ENCODE peak calls at places on chromosomes 12 and 14, in four cellular contexts. V is tibial artery, E is tibial nerve, Q is epithelial cell of esophagus. X is an unnamed sample.

GRCh38 chr14:101071493-101071891 is 168.0 kb upstream of the RTL1 start:
- DNase-seq in V (no peak), E (peak), Q (no peak), X (peak)

GRCh38 chr12:59780605-59781135 is 184.8 kb downstream of the SLC16A7 start:
- DNase-seq in V (no peak), E (no peak), Q (peak), X (no peak)

GRCh38 chr14:37583358-37584210 is 11.5 kb downstream of the FOXA1 start:
- DNase-seq in E (no peak), Q (peak), V (no peak), X (no peak)

GRCh38 chr12:76621582-76622024 is 62.0 kb upstream of the OSBPL8 start:
- DNase-seq in V (peak), Q (peak), E (peak), X (peak)

GRCh38 chr12:9810721-9811120 is 16.6 kb upstream of the KLRF1 start:
- DNase-seq in V (no peak), Q (no peak), E (no peak), X (no peak)

GRCh38 chr14:101174522-101174838 is 271.0 kb upstream of the RTL1 start:
- DNase-seq in Q (no peak), V (no peak), E (no peak), X (no peak)

GRCh38 chr12:117334098-117334497 is 27.3 kb downstream of the NOS1 start:
- DNase-seq in E (no peak), Q (no peak), V (no peak), X (no peak)

GRCh38 chr14:60008042-60008441 is 83.7 kb upstream of the PCNX4 start:
- DNase-seq in E (no peak), V (no peak), Q (peak), X (no peak)

GRCh38 chr14:22520235-22520634 is 68.8 kb downstream of the DAD1 start:
- DNase-seq in E (no peak), Q (peak), V (no peak), X (no peak)

GRCh38 chr12:105729372-105729771 is 398.9 kb downstream of the C12orf75 start:
- DNase-seq in E (no peak), V (no peak), Q (no peak), X (no peak)

GRCh38 chr14:104856869-104857860 is 7.9 kb upstream of the CEP170B start:
- DNase-seq in E (no peak), V (peak), Q (no peak), X (no peak)

GRCh38 chr12:101875112-101875961 is 2.0 kb upstream of the DRAM1 start:
- DNase-seq in Q (no peak), V (no peak), E (no peak), X (no peak)

GRCh38 chr14:77151245-77151644 is 9.7 kb upstream of the ZDHHC22 start:
- DNase-seq in Q (peak), V (no peak), E (no peak), X (no peak)

GRCh38 chr14:94575730-94576585 is 5.3 kb upstream of the SERPINA5 start:
- DNase-seq in V (peak), E (no peak), Q (no peak), X (peak)

GRCh38 chr12:57734586-57734985 is 4.0 kb downstream of the AGAP2 start:
- DNase-seq in Q (peak), E (no peak), V (no peak), X (no peak)

GRCh38 chr12:5094550-5094949 is 50.9 kb downstream of the KCNA5 start:
- DNase-seq in V (no peak), Q (no peak), E (no peak), X (no peak)

GRCh38 chr14:106286697-106287290 is 760.4 kb downstream of the TMEM121 start:
- DNase-seq in Q (no peak), V (no peak), E (no peak), X (no peak)

GRCh38 chr14:103849151-103850013 is 2.0 kb upstream of the PPP1R13B start:
- DNase-seq in E (no peak), V (no peak), Q (no peak), X (no peak)

GRCh38 chr12:2396448-2396871 is 343.7 kb downstream of the CACNA1C start:
- DNase-seq in V (peak), Q (no peak), E (no peak), X (no peak)

GRCh38 chr12:101021911-101022388 is 188.1 kb downstream of the SLC5A8 start:
- DNase-seq in Q (peak), E (no peak), V (no peak), X (no peak)

GRCh38 chr12:13583630-13584029 is 387.1 kb downstream of the EMP1 start:
- DNase-seq in V (no peak), Q (no peak), E (no peak), X (no peak)

GRCh38 chr12:13586361-13586760 is 389.8 kb downstream of the EMP1 start:
- DNase-seq in E (no peak), Q (no peak), V (no peak), X (no peak)

GRCh38 chr12:13576935-13577334 is 380.4 kb downstream of the EMP1 start:
- DNase-seq in E (no peak), V (no peak), Q (no peak), X (no peak)

GRCh38 chr12:13582421-13582820 is 385.9 kb downstream of the EMP1 start:
- DNase-seq in V (no peak), E (no peak), Q (no peak), X (no peak)

DNA sequence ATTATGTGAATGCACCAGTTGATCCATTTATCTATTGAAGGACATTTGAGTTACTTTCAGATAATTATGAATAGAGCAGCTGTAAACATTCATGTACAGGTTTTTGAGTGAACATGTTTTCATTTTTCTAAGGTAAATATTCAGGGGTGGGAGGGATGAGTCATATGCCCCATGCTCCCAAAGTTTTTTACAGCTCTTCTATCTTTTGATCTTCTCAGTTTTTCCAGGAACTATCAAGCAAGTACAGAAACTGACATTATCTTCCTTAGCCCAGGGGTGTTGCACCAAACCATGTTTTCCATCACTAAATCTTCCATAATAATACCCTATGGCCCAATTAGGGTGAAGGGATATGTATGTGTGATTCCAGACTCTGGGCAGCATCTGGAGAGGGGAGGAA is 384.5 kb downstream of the EMP1 start:
- DNase-seq in V (no peak), E (no peak), Q (no peak), X (no peak)
- TF ChIP-seq CTCF in V (no peak), E (no peak), Q (no peak), X (no peak)

DNA sequence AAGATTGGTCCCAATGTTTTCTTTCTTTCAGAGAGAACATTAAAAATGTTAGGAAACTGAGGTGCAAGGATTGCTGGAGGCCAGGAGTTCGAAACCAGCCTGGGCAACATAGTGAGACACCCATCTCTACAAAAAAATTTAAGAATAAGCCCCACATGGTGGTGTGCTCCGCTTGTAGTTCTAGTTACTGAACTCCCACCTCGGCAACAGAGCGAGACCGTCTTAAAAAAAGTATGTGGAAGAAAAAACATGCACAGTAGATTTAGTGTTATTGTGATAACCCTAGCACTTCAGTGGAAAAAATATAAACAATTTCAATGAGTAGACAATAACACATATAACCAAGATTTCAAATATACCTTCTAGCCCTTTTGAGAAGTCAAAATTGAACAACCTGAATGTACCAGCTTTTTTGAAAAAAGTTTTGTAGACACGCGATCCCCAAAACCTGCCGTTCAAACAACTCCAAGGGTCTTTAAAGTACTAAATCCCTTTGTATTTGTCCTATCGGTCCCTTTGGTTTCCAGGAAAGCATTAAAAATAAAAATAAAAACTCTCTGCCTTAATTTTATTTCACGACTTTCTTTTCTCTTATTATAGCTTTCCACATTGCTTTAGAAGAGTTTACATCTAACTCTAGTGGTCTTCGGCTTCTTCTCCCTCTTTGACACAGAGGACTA is 1.0 kb upstream of the ANO6 start:
- DNase-seq in Q (peak), E (no peak), V (no peak), X (no peak)
- TF ChIP-seq CTCF in Q (no peak), E (no peak), V (no peak), X (no peak)

GRCh38 chr12:63844391-63845341 is at the start of gene SRGAP1:
- DNase-seq in Q (peak), V (peak), E (peak), X (peak)
- TF ChIP-seq CTCF in Q (no peak), V (no peak), E (no peak), X (no peak)

DNA sequence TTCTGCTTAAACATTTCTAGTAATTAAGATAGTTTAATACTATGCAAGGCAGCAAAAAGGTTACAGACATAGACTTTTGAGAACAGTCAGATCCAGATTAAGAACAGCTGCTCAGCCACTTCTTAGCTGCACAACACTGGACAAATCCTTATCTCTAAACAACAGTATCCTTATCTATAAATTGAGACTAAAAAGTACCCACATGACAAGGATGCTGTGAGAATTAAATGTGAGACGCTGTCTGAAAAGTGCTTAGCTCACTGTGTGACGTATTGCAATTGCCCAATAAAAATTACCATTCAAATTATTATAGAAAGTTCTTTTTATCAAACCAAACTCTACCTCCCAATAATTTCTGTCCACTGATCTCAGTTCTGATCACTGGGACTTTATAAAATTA is 35.5 kb downstream of the BORCS5 start:
- DNase-seq in Q (no peak), E (no peak), V (no peak), X (no peak)
- TF ChIP-seq CTCF in Q (no peak), E (no peak), V (no peak), X (no peak)

GRCh38 chr12:85029456-85029855 is 6.6 kb downstream of the TSPAN19 start:
- DNase-seq in Q (peak), V (no peak), E (no peak), X (no peak)
- TF ChIP-seq CTCF in Q (peak), V (peak), E (peak), X (no peak)

GRCh38 chr12:123808167-123808566 is 46.1 kb downstream of the DNAH10 start:
- DNase-seq in V (no peak), Q (peak), E (no peak), X (no peak)
- TF ChIP-seq CTCF in V (no peak), Q (peak), E (no peak), X (no peak)

GRCh38 chr14:20415723-20416622 is 2.7 kb upstream of the TEP1 start:
- DNase-seq in Q (peak), V (no peak), E (no peak), X (no peak)
- TF ChIP-seq CTCF in Q (peak), V (peak), E (peak), X (no peak)

DNA sequence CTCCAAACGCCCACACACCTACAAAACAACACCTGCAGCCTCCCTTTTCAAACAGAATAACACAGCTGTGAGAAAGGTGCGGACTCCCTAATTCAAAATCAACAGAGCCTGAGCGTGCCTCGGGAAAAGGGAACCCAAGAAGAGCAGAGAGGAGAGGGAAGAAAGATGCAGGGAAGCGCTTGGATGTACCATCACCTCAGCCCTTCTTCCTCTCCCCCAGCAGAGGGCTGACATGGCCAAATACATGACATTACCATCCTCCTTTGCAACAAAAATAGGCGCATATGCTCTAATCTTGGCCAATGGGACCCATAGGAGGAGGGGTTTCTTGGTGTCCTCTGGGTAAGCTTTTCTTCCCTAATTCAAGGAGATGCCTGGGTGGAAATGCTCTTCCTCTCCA is 78.0 kb downstream of the CPSF2 start:
- DNase-seq in Q (no peak), V (no peak), E (no peak), X (no peak)
- TF ChIP-seq CTCF in Q (peak), V (no peak), E (no peak), X (no peak)